ENCODE peak calls at places on chromosomes 16 and 17, in seven cellular contexts. T is SK-N-SH, Z is thoracic aorta, R is uterus, Q is A549, E is mammary epithelial cell, K is tibial nerve. W is an unnamed sample.

GRCh38 chr16:66058181-66058580 is 308.3 kb upstream of the CDH5 start:
- DNase-seq in T (no peak), Z (no peak), R (no peak), Q (no peak), E (no peak), K (no peak), W (no peak)

GRCh38 chr17:36117505-36118382 is 14.1 kb downstream of the CCL4 start:
- DNase-seq in T (no peak), Z (no peak), R (no peak), Q (no peak), E (no peak), K (no peak), W (no peak)

GRCh38 chr17:732788-733720 is 658 bp downstream of the TLCD3A start:
- DNase-seq in T (peak), Z (no peak), R (peak), Q (peak), E (peak), K (no peak), W (no peak)

GRCh38 chr17:63516910-63517824 is 6.0 kb upstream of the KCNH6 start:
- DNase-seq in T (no peak), Z (no peak), R (no peak), Q (peak), E (peak), K (no peak), W (peak)

GRCh38 chr17:4936436-4936835 is 3.4 kb downstream of the SLC25A11 start:
- DNase-seq in T (no peak), Z (no peak), R (no peak), Q (no peak), E (no peak), K (no peak), W (no peak)

GRCh38 chr17:46136820-46137219 is 56.4 kb downstream of the KANSL1 start:
- DNase-seq in T (peak), Z (no peak), R (no peak), Q (no peak), E (no peak), K (no peak), W (no peak)

GRCh38 chr17:27244481-27245223 is 49.3 kb upstream of the WSB1 start:
- DNase-seq in T (no peak), Z (peak), R (peak), Q (peak), E (peak), K (peak), W (peak)

GRCh38 chr16:87808108-87808507 is 42.3 kb upstream of the KLHDC4 start:
- DNase-seq in T (no peak), Z (no peak), R (no peak), Q (no peak), E (no peak), K (no peak), W (no peak)

GRCh38 chr16:59686405-59686804 is 952.3 kb upstream of the GOT2 start:
- DNase-seq in T (no peak), Z (no peak), R (no peak), Q (no peak), E (no peak), K (no peak), W (no peak)

GRCh38 chr17:28402224-28402630 is 3.8 kb downstream of the SLC46A1 start:
- DNase-seq in T (no peak), Z (no peak), R (no peak), Q (no peak), E (peak), K (no peak), W (no peak)

GRCh38 chr17:49521521-49522185 is 26.6 kb downstream of the NGFR start:
- DNase-seq in T (peak), Z (no peak), R (peak), Q (no peak), E (no peak), K (no peak), W (no peak)

GRCh38 chr17:64497565-64498035 is 746 bp upstream of the POLG2 start:
- DNase-seq in T (no peak), Z (no peak), R (no peak), Q (no peak), E (no peak), K (no peak), W (peak)

GRCh38 chr16:16861546-16861945 is 482.6 kb downstream of the NPIPA7 start:
- DNase-seq in T (peak), Z (no peak), R (peak), Q (peak), E (no peak), K (no peak), W (peak)

GRCh38 chr17:77405867-77406513 is 265.2 kb downstream of the SEC14L1 start:
- DNase-seq in T (no peak), Z (no peak), R (no peak), Q (no peak), E (no peak), K (no peak), W (no peak)

GRCh38 chr17:77407321-77408277 is 266.8 kb downstream of the SEC14L1 start:
- DNase-seq in T (no peak), Z (no peak), R (peak), Q (no peak), E (peak), K (no peak), W (no peak)

GRCh38 chr17:77402159-77402731 is 261.5 kb downstream of the SEC14L1 start:
- DNase-seq in T (no peak), Z (no peak), R (no peak), Q (no peak), E (no peak), K (no peak), W (no peak)

GRCh38 chr17:77403854-77404253 is 263.1 kb downstream of the SEC14L1 start:
- DNase-seq in T (no peak), Z (no peak), R (no peak), Q (no peak), E (no peak), K (no peak), W (no peak)

GRCh38 chr17:77404812-77405581 is 264.2 kb downstream of the SEC14L1 start:
- DNase-seq in T (no peak), Z (no peak), R (peak), Q (no peak), E (peak), K (no peak), W (peak)
- H3K27ac ChIP-seq in T (peak), Z (peak), R (peak), Q (peak), E (no peak), K (no peak), W (peak)

GRCh38 chr16:27268376-27269299 is at the start of gene NSMCE1:
- DNase-seq in T (peak), Z (peak), R (peak), Q (peak), E (peak), K (peak), W (peak)
- TF ChIP-seq CTCF in T (no peak), Z (peak), R (peak), Q (no peak), E (peak), K (peak), W (peak)

GRCh38 chr16:72664480-72665408 is 383.2 kb downstream of the ZFHX3 start:
- DNase-seq in T (peak), Z (peak), R (peak), Q (peak), E (peak), K (peak), W (peak)
- H3K27ac ChIP-seq in T (peak), Z (peak), R (peak), Q (peak), E (peak), K (no peak), W (peak)

GRCh38 chr16:10120953-10121352 is 61.3 kb downstream of the GRIN2A start:
- DNase-seq in T (no peak), Z (no peak), R (no peak), Q (no peak), E (peak), K (no peak), W (no peak)

GRCh38 chr16:10121496-10121895 is 60.7 kb downstream of the GRIN2A start:
- DNase-seq in T (no peak), Z (no peak), R (no peak), Q (no peak), E (peak), K (no peak), W (peak)

GRCh38 chr16:10123141-10123540 is 59.1 kb downstream of the GRIN2A start:
- DNase-seq in T (no peak), Z (no peak), R (no peak), Q (no peak), E (no peak), K (no peak), W (no peak)

GRCh38 chr16:10122026-10122425 is 60.2 kb downstream of the GRIN2A start:
- DNase-seq in T (no peak), Z (no peak), R (no peak), Q (no peak), E (peak), K (no peak), W (no peak)

DNA sequence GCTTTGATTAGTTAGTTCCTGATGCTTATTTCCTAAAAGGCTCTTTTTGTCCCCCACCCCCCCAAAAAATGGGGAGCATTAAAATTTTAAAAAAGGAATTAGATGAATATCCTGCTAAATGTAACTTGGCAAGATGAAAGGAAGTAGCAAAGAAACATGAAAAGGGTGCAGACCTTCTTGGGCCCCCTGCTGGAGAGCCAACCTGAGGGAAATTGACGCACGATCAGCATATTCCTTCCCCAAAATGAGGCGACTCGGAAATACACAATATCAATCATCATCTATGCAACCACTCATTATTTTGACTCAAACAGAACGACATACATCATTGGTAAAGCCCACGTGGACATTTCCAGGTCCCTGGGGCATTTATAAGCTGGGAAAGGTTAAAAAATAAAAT is 59.7 kb downstream of the GRIN2A start:
- DNase-seq in T (peak), Z (no peak), R (no peak), Q (peak), E (no peak), K (no peak), W (peak)
- TF ChIP-seq CTCF in T (no peak), Z (peak), R (no peak), Q (peak), E (peak), K (no peak), W (no peak)

GRCh38 chr16:9046667-9047055 is 44.8 kb upstream of the HAPSTR1 start:
- DNase-seq in T (no peak), Z (no peak), R (no peak), Q (no peak), E (no peak), K (no peak), W (no peak)

GRCh38 chr16:9048302-9048700 is 43.1 kb upstream of the HAPSTR1 start:
- DNase-seq in T (no peak), Z (no peak), R (no peak), Q (no peak), E (no peak), K (no peak), W (no peak)

GRCh38 chr16:9050102-9050830 is 41.2 kb upstream of the HAPSTR1 start:
- DNase-seq in T (peak), Z (no peak), R (no peak), Q (peak), E (no peak), K (no peak), W (no peak)

GRCh38 chr16:9049241-9049640 is 42.2 kb upstream of the HAPSTR1 start:
- DNase-seq in T (no peak), Z (no peak), R (no peak), Q (no peak), E (no peak), K (no peak), W (no peak)

DNA sequence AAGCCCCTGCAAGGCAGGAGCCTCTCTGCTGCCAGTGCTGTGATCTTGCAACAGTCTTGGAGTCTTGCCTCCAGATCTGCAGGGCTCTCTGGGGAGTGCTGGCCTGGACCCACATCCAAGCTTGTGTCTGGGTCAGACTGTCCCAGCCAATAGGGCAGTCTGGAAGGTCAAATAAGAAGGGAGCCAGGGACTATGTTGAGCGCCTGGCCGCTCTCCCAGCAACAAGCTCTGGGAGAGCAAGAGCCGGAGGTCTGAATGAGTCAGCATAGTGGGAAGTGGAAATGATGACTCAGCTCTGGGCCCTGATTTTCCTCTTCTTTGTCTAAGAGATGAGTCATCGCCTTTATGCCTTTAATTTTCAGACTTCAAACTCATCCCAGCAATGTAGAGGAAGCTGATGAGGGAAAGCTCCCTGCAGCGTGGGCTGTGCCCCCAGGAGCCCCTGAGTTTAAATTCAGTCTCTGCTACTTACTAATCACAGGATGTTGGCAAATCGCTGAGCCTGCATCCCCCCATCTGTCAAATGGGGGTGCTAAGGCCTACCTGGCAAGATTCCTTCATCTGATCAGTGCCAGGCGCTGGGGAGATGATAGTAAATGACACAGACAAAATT is 43.6 kb upstream of the HAPSTR1 start:
- DNase-seq in T (no peak), Z (peak), R (peak), Q (peak), E (peak), K (peak), W (peak)
- H3K27ac ChIP-seq in T (peak), Z (peak), R (peak), Q (peak), E (peak), K (no peak), W (peak)

DNA sequence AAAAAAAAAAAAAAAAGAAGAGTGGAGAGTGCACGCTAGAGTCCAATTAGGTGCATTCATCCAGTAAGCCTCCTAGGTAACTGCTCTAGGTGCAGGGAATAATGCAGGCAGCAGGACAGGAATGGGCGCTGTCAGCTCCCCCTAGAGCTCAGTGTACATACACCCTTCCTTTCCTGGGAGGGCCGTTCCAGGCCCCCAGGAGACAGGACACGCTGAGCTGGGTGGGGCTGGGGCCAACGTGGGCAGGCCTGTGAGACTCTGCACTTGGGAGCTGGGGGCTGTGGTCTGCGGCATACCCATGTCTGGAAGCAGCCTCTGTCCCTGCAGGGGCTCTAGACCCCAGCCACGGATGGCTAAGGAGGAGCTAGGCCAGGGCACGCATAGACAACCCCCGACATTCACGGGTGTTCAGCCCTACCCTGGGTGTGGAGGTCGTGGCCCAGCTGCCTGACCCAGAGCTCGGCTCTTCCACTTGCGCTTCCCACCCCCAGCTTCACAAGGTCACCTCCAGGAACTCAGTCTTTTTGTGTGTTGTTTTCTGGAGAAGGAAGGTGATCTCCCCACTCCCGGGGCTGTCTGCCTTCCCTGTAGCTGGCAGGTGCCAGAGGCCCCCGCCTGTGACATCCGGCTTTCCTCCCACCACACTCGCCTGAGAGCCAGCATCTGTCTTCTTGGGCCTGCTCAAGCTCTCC is 985 bp upstream of the ANTKMT start:
- DNase-seq in T (peak), Z (no peak), R (no peak), Q (peak), E (no peak), K (no peak), W (no peak)
- TF ChIP-seq CTCF in T (peak), Z (no peak), R (no peak), Q (peak), E (peak), K (no peak), W (peak)